ENCODE peak calls at places on chromosomes 1 and 21, in ten cellular contexts. One of them, this sample, is unnamed.

GRCh38 chr1:187408217-187409004 is 579.7 kb downstream of the PLA2G4A start:
- DNase-seq in right cardiac atrium: no peak
- DNase-seq in fibroblast of pulmonary artery: peak
- DNase-seq in heart left ventricle: no peak
- DNase-seq in uterus: no peak
- DNase-seq in retinal pigment epithelial cell: no peak
- DNase-seq in cardiac fibroblast: no peak
- DNase-seq in HFF-Myc: no peak
- DNase-seq in CD4-positive, CD25-positive, alpha-beta regulatory T cell: no peak
- DNase-seq in mucosa of descending colon: no peak
- DNase-seq in this sample: no peak

GRCh38 chr1:21913258-21913657 is 23.9 kb downstream of the HSPG2 start:
- DNase-seq in fibroblast of pulmonary artery: no peak
- DNase-seq in retinal pigment epithelial cell: no peak
- DNase-seq in CD4-positive, CD25-positive, alpha-beta regulatory T cell: no peak
- DNase-seq in cardiac fibroblast: no peak
- DNase-seq in mucosa of descending colon: no peak
- DNase-seq in heart left ventricle: peak
- DNase-seq in uterus: no peak
- DNase-seq in HFF-Myc: no peak
- DNase-seq in right cardiac atrium: peak
- DNase-seq in this sample: no peak

GRCh38 chr1:146036990-146037646 is 15.6 kb upstream of the HJV start:
- DNase-seq in uterus: peak
- DNase-seq in right cardiac atrium: peak
- DNase-seq in CD4-positive, CD25-positive, alpha-beta regulatory T cell: peak
- DNase-seq in retinal pigment epithelial cell: no peak
- DNase-seq in cardiac fibroblast: peak
- DNase-seq in fibroblast of pulmonary artery: peak
- DNase-seq in HFF-Myc: peak
- DNase-seq in heart left ventricle: peak
- DNase-seq in mucosa of descending colon: peak
- DNase-seq in this sample: peak

GRCh38 chr1:22123071-22123390 is 19.9 kb downstream of the WNT4 start:
- DNase-seq in HFF-Myc: no peak
- DNase-seq in mucosa of descending colon: no peak
- DNase-seq in CD4-positive, CD25-positive, alpha-beta regulatory T cell: no peak
- DNase-seq in uterus: no peak
- DNase-seq in heart left ventricle: no peak
- DNase-seq in retinal pigment epithelial cell: no peak
- DNase-seq in fibroblast of pulmonary artery: no peak
- DNase-seq in cardiac fibroblast: no peak
- DNase-seq in right cardiac atrium: no peak
- DNase-seq in this sample: no peak

GRCh38 chr1:7345516-7345915 is 425.6 kb upstream of the VAMP3 start:
- DNase-seq in uterus: no peak
- DNase-seq in CD4-positive, CD25-positive, alpha-beta regulatory T cell: no peak
- DNase-seq in cardiac fibroblast: no peak
- DNase-seq in HFF-Myc: no peak
- DNase-seq in mucosa of descending colon: no peak
- DNase-seq in retinal pigment epithelial cell: no peak
- DNase-seq in right cardiac atrium: no peak
- DNase-seq in fibroblast of pulmonary artery: no peak
- DNase-seq in heart left ventricle: no peak
- DNase-seq in this sample: no peak

GRCh38 chr1:183739640-183740385 is 65.1 kb upstream of the RGL1 start:
- DNase-seq in fibroblast of pulmonary artery: no peak
- DNase-seq in retinal pigment epithelial cell: no peak
- DNase-seq in heart left ventricle: peak
- DNase-seq in HFF-Myc: peak
- DNase-seq in mucosa of descending colon: peak
- DNase-seq in cardiac fibroblast: peak
- DNase-seq in uterus: no peak
- DNase-seq in right cardiac atrium: no peak
- DNase-seq in CD4-positive, CD25-positive, alpha-beta regulatory T cell: no peak
- DNase-seq in this sample: no peak

GRCh38 chr21:46161800-46162592 is 6.6 kb upstream of the FTCD start:
- DNase-seq in retinal pigment epithelial cell: no peak
- DNase-seq in CD4-positive, CD25-positive, alpha-beta regulatory T cell: no peak
- DNase-seq in cardiac fibroblast: no peak
- DNase-seq in heart left ventricle: peak
- DNase-seq in fibroblast of pulmonary artery: no peak
- DNase-seq in uterus: peak
- DNase-seq in HFF-Myc: no peak
- DNase-seq in mucosa of descending colon: no peak
- DNase-seq in right cardiac atrium: peak
- DNase-seq in this sample: no peak

GRCh38 chr1:150309758-150310495 is 11.4 kb upstream of the PRPF3 start:
- DNase-seq in heart left ventricle: no peak
- DNase-seq in mucosa of descending colon: no peak
- DNase-seq in fibroblast of pulmonary artery: no peak
- DNase-seq in HFF-Myc: no peak
- DNase-seq in retinal pigment epithelial cell: no peak
- DNase-seq in CD4-positive, CD25-positive, alpha-beta regulatory T cell: no peak
- DNase-seq in uterus: no peak
- DNase-seq in cardiac fibroblast: no peak
- DNase-seq in right cardiac atrium: no peak
- DNase-seq in this sample: peak

GRCh38 chr1:76819976-76820375 is 47.3 kb upstream of the ST6GALNAC5 start:
- DNase-seq in cardiac fibroblast: no peak
- DNase-seq in mucosa of descending colon: no peak
- DNase-seq in uterus: no peak
- DNase-seq in HFF-Myc: no peak
- DNase-seq in right cardiac atrium: no peak
- DNase-seq in heart left ventricle: no peak
- DNase-seq in CD4-positive, CD25-positive, alpha-beta regulatory T cell: no peak
- DNase-seq in fibroblast of pulmonary artery: no peak
- DNase-seq in retinal pigment epithelial cell: no peak
- DNase-seq in this sample: no peak

GRCh38 chr21:16770279-16770678 is 742.6 kb upstream of the CXADR start:
- DNase-seq in cardiac fibroblast: no peak
- DNase-seq in right cardiac atrium: no peak
- DNase-seq in heart left ventricle: no peak
- DNase-seq in HFF-Myc: no peak
- DNase-seq in uterus: no peak
- DNase-seq in fibroblast of pulmonary artery: peak
- DNase-seq in retinal pigment epithelial cell: no peak
- DNase-seq in mucosa of descending colon: no peak
- DNase-seq in CD4-positive, CD25-positive, alpha-beta regulatory T cell: no peak
- DNase-seq in this sample: no peak

GRCh38 chr1:177706977-177707376 is 262.9 kb downstream of the SEC16B start:
- DNase-seq in retinal pigment epithelial cell: no peak
- DNase-seq in mucosa of descending colon: no peak
- DNase-seq in HFF-Myc: no peak
- DNase-seq in fibroblast of pulmonary artery: no peak
- DNase-seq in cardiac fibroblast: no peak
- DNase-seq in heart left ventricle: no peak
- DNase-seq in uterus: no peak
- DNase-seq in CD4-positive, CD25-positive, alpha-beta regulatory T cell: no peak
- DNase-seq in right cardiac atrium: no peak
- DNase-seq in this sample: no peak

GRCh38 chr1:158071106-158071505 is 77.7 kb downstream of the KIRREL1 start:
- DNase-seq in cardiac fibroblast: no peak
- DNase-seq in mucosa of descending colon: no peak
- DNase-seq in heart left ventricle: no peak
- DNase-seq in fibroblast of pulmonary artery: peak
- DNase-seq in right cardiac atrium: no peak
- DNase-seq in CD4-positive, CD25-positive, alpha-beta regulatory T cell: no peak
- DNase-seq in HFF-Myc: no peak
- DNase-seq in uterus: no peak
- DNase-seq in retinal pigment epithelial cell: no peak
- DNase-seq in this sample: peak

DNA sequence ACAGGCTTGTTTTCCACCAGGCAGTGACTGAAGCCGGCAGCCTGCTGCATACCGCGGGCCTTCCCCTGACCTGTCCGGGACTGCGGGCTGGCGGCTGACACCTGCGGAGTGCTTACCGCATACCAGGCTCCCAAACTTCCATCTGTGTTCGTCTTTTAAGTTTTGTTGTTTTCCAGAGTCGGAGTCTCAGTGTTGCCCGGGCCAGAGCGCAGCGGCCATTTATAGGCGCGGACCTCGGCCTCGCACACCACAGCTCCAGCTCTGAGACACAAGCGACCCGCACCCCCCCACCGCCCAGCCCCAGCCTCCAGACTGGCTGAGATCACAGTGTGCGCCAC is 1.4 kb upstream of the ADARB1 start:
- DNase-seq in fibroblast of pulmonary artery: no peak
- DNase-seq in cardiac fibroblast: no peak
- DNase-seq in CD4-positive, CD25-positive, alpha-beta regulatory T cell: no peak
- DNase-seq in right cardiac atrium: peak
- DNase-seq in heart left ventricle: no peak
- DNase-seq in HFF-Myc: no peak
- DNase-seq in retinal pigment epithelial cell: no peak
- DNase-seq in uterus: no peak
- DNase-seq in mucosa of descending colon: no peak
- DNase-seq in this sample: no peak
- H3K4me3 ChIP-seq in fibroblast of pulmonary artery: no peak
- H3K4me3 ChIP-seq in cardiac fibroblast: no peak
- H3K4me3 ChIP-seq in CD4-positive, CD25-positive, alpha-beta regulatory T cell: no peak
- H3K4me3 ChIP-seq in right cardiac atrium: no peak
- H3K4me3 ChIP-seq in heart left ventricle: no peak
- H3K4me3 ChIP-seq in HFF-Myc: no peak
- H3K4me3 ChIP-seq in retinal pigment epithelial cell: no peak
- H3K4me3 ChIP-seq in uterus: no peak
- H3K4me3 ChIP-seq in mucosa of descending colon: no peak
- H3K4me3 ChIP-seq in this sample: no peak

GRCh38 chr1:99265124-99265523 is 832 bp downstream of the PLPPR4 start:
- DNase-seq in uterus: no peak
- DNase-seq in heart left ventricle: no peak
- DNase-seq in fibroblast of pulmonary artery: no peak
- DNase-seq in CD4-positive, CD25-positive, alpha-beta regulatory T cell: no peak
- DNase-seq in mucosa of descending colon: no peak
- DNase-seq in retinal pigment epithelial cell: no peak
- DNase-seq in cardiac fibroblast: no peak
- DNase-seq in right cardiac atrium: no peak
- DNase-seq in HFF-Myc: no peak
- DNase-seq in this sample: no peak
- H3K4me3 ChIP-seq in uterus: no peak
- H3K4me3 ChIP-seq in heart left ventricle: no peak
- H3K4me3 ChIP-seq in fibroblast of pulmonary artery: no peak
- H3K4me3 ChIP-seq in CD4-positive, CD25-positive, alpha-beta regulatory T cell: no peak
- H3K4me3 ChIP-seq in mucosa of descending colon: no peak
- H3K4me3 ChIP-seq in retinal pigment epithelial cell: no peak
- H3K4me3 ChIP-seq in cardiac fibroblast: no peak
- H3K4me3 ChIP-seq in right cardiac atrium: no peak
- H3K4me3 ChIP-seq in HFF-Myc: peak
- H3K4me3 ChIP-seq in this sample: no peak

GRCh38 chr1:168834225-168834872 is 105.3 kb upstream of the DPT start:
- DNase-seq in retinal pigment epithelial cell: peak
- DNase-seq in mucosa of descending colon: peak
- DNase-seq in uterus: no peak
- DNase-seq in cardiac fibroblast: no peak
- DNase-seq in heart left ventricle: no peak
- DNase-seq in fibroblast of pulmonary artery: peak
- DNase-seq in CD4-positive, CD25-positive, alpha-beta regulatory T cell: no peak
- DNase-seq in right cardiac atrium: no peak
- DNase-seq in HFF-Myc: no peak
- DNase-seq in this sample: no peak

GRCh38 chr1:168835791-168836190 is 106.8 kb upstream of the DPT start:
- DNase-seq in CD4-positive, CD25-positive, alpha-beta regulatory T cell: no peak
- DNase-seq in HFF-Myc: no peak
- DNase-seq in heart left ventricle: no peak
- DNase-seq in retinal pigment epithelial cell: no peak
- DNase-seq in uterus: no peak
- DNase-seq in right cardiac atrium: no peak
- DNase-seq in fibroblast of pulmonary artery: no peak
- DNase-seq in cardiac fibroblast: no peak
- DNase-seq in mucosa of descending colon: no peak
- DNase-seq in this sample: no peak

GRCh38 chr1:168835153-168835648 is 106.2 kb upstream of the DPT start:
- DNase-seq in mucosa of descending colon: no peak
- DNase-seq in fibroblast of pulmonary artery: no peak
- DNase-seq in heart left ventricle: no peak
- DNase-seq in right cardiac atrium: no peak
- DNase-seq in HFF-Myc: no peak
- DNase-seq in uterus: no peak
- DNase-seq in CD4-positive, CD25-positive, alpha-beta regulatory T cell: no peak
- DNase-seq in cardiac fibroblast: no peak
- DNase-seq in retinal pigment epithelial cell: no peak
- DNase-seq in this sample: no peak

GRCh38 chr1:168833352-168833751 is 104.3 kb upstream of the DPT start:
- DNase-seq in fibroblast of pulmonary artery: no peak
- DNase-seq in CD4-positive, CD25-positive, alpha-beta regulatory T cell: no peak
- DNase-seq in HFF-Myc: no peak
- DNase-seq in mucosa of descending colon: no peak
- DNase-seq in retinal pigment epithelial cell: no peak
- DNase-seq in cardiac fibroblast: no peak
- DNase-seq in heart left ventricle: no peak
- DNase-seq in right cardiac atrium: no peak
- DNase-seq in uterus: no peak
- DNase-seq in this sample: no peak

DNA sequence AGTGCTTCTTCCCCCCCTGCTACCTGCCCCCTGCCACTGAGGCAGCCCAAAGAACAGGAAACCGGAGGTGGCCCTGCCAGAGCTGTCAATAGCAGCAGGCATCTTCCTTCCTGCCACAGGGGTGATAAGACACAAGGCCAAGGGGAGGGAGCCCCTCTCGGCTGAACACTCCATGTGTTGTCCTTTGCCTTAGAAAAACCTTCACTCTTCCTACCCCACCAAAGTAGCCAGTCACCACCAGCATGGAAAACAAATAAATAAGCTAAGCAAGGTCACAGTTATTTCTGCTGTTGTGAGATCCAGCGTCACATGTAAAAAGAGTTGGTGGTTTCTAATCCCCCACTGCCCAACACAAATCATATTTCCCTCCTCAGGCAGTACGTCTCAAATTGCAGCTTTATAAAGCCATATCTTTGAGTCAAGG is 104.8 kb upstream of the DPT start:
- DNase-seq in cardiac fibroblast: no peak
- DNase-seq in retinal pigment epithelial cell: no peak
- DNase-seq in mucosa of descending colon: no peak
- DNase-seq in right cardiac atrium: no peak
- DNase-seq in CD4-positive, CD25-positive, alpha-beta regulatory T cell: no peak
- DNase-seq in fibroblast of pulmonary artery: no peak
- DNase-seq in uterus: no peak
- DNase-seq in heart left ventricle: no peak
- DNase-seq in HFF-Myc: no peak
- DNase-seq in this sample: no peak
- H3K4me3 ChIP-seq in cardiac fibroblast: no peak
- H3K4me3 ChIP-seq in retinal pigment epithelial cell: no peak
- H3K4me3 ChIP-seq in mucosa of descending colon: no peak
- H3K4me3 ChIP-seq in right cardiac atrium: no peak
- H3K4me3 ChIP-seq in CD4-positive, CD25-positive, alpha-beta regulatory T cell: no peak
- H3K4me3 ChIP-seq in fibroblast of pulmonary artery: no peak
- H3K4me3 ChIP-seq in uterus: no peak
- H3K4me3 ChIP-seq in heart left ventricle: no peak
- H3K4me3 ChIP-seq in HFF-Myc: no peak
- H3K4me3 ChIP-seq in this sample: no peak

DNA sequence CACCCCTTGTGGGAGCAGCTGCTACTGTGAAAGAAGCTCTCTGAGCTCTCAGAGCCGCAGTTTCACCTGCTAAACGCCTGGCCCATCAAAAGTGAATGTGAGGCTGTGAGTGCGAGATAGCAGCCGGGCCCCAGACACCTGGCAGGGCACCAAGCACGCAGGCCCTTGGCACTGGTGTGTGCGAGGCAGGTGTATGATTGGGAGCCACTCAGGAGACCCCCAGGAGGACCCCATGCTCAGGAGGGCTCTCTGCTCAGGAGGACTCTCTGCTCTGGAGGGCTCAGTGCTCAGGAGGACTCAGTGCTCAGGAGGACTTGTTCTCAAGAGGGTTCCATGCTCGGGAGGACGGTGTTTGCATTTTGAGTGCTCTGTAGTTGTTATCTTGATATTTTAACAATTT is 14.3 kb upstream of the ADARB1 start:
- DNase-seq in cardiac fibroblast: no peak
- DNase-seq in right cardiac atrium: no peak
- DNase-seq in uterus: no peak
- DNase-seq in CD4-positive, CD25-positive, alpha-beta regulatory T cell: no peak
- DNase-seq in heart left ventricle: no peak
- DNase-seq in HFF-Myc: no peak
- DNase-seq in retinal pigment epithelial cell: no peak
- DNase-seq in fibroblast of pulmonary artery: no peak
- DNase-seq in mucosa of descending colon: no peak
- DNase-seq in this sample: no peak
- H3K4me3 ChIP-seq in cardiac fibroblast: no peak
- H3K4me3 ChIP-seq in right cardiac atrium: no peak
- H3K4me3 ChIP-seq in uterus: no peak
- H3K4me3 ChIP-seq in CD4-positive, CD25-positive, alpha-beta regulatory T cell: no peak
- H3K4me3 ChIP-seq in heart left ventricle: no peak
- H3K4me3 ChIP-seq in HFF-Myc: no peak
- H3K4me3 ChIP-seq in retinal pigment epithelial cell: no peak
- H3K4me3 ChIP-seq in fibroblast of pulmonary artery: no peak
- H3K4me3 ChIP-seq in mucosa of descending colon: no peak
- H3K4me3 ChIP-seq in this sample: no peak

This sample was measured in skeletal muscle cell.